ENCODE peak calls at places on chromosomes 13 and 19, in six cellular contexts. Z is neural crest cell, D is breast epithelium, G is fibroblast of lung, X is gastrocnemius medialis, Q is tibial artery. M is an unnamed sample.

GRCh38 chr19:16380943-16381755 is 56.5 kb downstream of the KLF2 start:
- DNase-seq in Z (no peak), D (no peak), G (no peak), X (no peak), Q (no peak), M (no peak)

GRCh38 chr13:102863590-102863989 is 17.8 kb downstream of the ERCC5 start:
- DNase-seq in Z (no peak), D (no peak), G (no peak), X (peak; percentile 84), Q (no peak), M (no peak)

GRCh38 chr13:44413095-44413494 is 39.5 kb downstream of the SERP2 start:
- DNase-seq in Z (no peak), D (no peak), G (peak; percentile 36), X (no peak), Q (no peak), M (no peak)

GRCh38 chr13:28753208-28753892 is 34.6 kb upstream of the SLC46A3 start:
- DNase-seq in Z (no peak), D (peak; percentile 65), G (peak; percentile 86), X (no peak), Q (peak; percentile 58), M (peak; percentile 43)

GRCh38 chr13:113537205-113537604 is 46.7 kb upstream of the DCUN1D2 start:
- DNase-seq in Z (no peak), D (peak; percentile 20), G (no peak), X (no peak), Q (no peak), M (no peak)

GRCh38 chr19:28999733-29000433 is 213.1 kb downstream of the UQCRFS1 start:
- DNase-seq in Z (no peak), D (no peak), G (no peak), X (no peak), Q (no peak), M (no peak)

GRCh38 chr13:37225414-37226047 is 120.1 kb upstream of the CSNK1A1L start:
- DNase-seq in Z (no peak), D (no peak), G (peak; percentile 76), X (no peak), Q (no peak), M (no peak)

GRCh38 chr19:32219881-32220552 is 125.4 kb upstream of the ZNF507 start:
- DNase-seq in Z (no peak), D (no peak), G (no peak), X (no peak), Q (no peak), M (peak; percentile 40)

GRCh38 chr19:40513741-40514315 is 47.0 kb downstream of the SPTBN4 start:
- DNase-seq in Z (no peak), D (no peak), G (no peak), X (no peak), Q (no peak), M (no peak)

GRCh38 chr19:4279530-4280422 is 710 bp downstream of the SHD start:
- DNase-seq in Z (no peak), D (no peak), G (no peak), X (no peak), Q (no peak), M (no peak)

GRCh38 chr19:47447470-47448359 is 24.0 kb downstream of the SLC8A2 start:
- DNase-seq in Z (peak; percentile 70), D (no peak), G (peak; percentile 15), X (no peak), Q (no peak), M (no peak)

GRCh38 chr19:491146-491741 is 5.0 kb upstream of the MADCAM1 start:
- DNase-seq in Z (no peak), D (no peak), G (no peak), X (no peak), Q (no peak), M (no peak)

GRCh38 chr13:43816401-43816889 is 29.7 kb upstream of the ENOX1 start:
- DNase-seq in Z (no peak), D (no peak), G (no peak), X (no peak), Q (no peak), M (no peak)

GRCh38 chr19:6020166-6020967 is 42.4 kb upstream of the RANBP3 start:
- DNase-seq in Z (no peak), D (no peak), G (no peak), X (no peak), Q (no peak), M (no peak)

GRCh38 chr19:3184847-3185481 is 766 bp upstream of the NCLN start:
- DNase-seq in Z (no peak), D (no peak), G (no peak), X (peak; percentile 63), Q (peak; percentile 77), M (peak; percentile 51)

GRCh38 chr13:59601993-59602392 is 561.7 kb downstream of the DIAPH3 start:
- DNase-seq in Z (no peak), D (no peak), G (no peak), X (no peak), Q (no peak), M (no peak)

GRCh38 chr13:113582841-113583631 is 1.5 kb upstream of the TFDP1 start:
- DNase-seq in Z (no peak), D (peak; percentile 24), G (no peak), X (no peak), Q (peak; percentile 17), M (no peak)

GRCh38 chr19:44141191-44142013 is at the start of gene ZNF234:
- DNase-seq in Z (peak; percentile 68), D (peak; percentile 65), G (peak; percentile 83), X (peak; percentile 78), Q (peak; percentile 81), M (peak; percentile 40)

GRCh38 chr13:75165543-75166230 is 316.3 kb downstream of the TBC1D4 start:
- DNase-seq in Z (no peak), D (no peak), G (no peak), X (no peak), Q (no peak), M (no peak)

GRCh38 chr13:75170321-75170720 is 311.6 kb downstream of the TBC1D4 start:
- DNase-seq in Z (no peak), D (no peak), G (no peak), X (no peak), Q (no peak), M (no peak)

GRCh38 chr19:49883094-49883493 is 5.6 kb downstream of the TBC1D17 start:
- DNase-seq in Z (no peak), D (no peak), G (no peak), X (no peak), Q (no peak), M (no peak)

GRCh38 chr13:39149896-39150295 is 111.6 kb downstream of the NHLRC3 start:
- DNase-seq in Z (no peak), D (no peak), G (no peak), X (no peak), Q (no peak), M (no peak)

GRCh38 chr13:107211073-107211472 is 643.1 kb upstream of the ARGLU1 start:
- DNase-seq in Z (peak; percentile 79), D (no peak), G (peak; percentile 87), X (no peak), Q (peak; percentile 83), M (peak; percentile 89)

GRCh38 chr13:112587767-112588489 is at the start of gene TUBGCP3:
- DNase-seq in Z (peak; percentile 71), D (peak; percentile 80), G (peak; percentile 78), X (peak; percentile 61), Q (peak; percentile 77), M (peak; percentile 58)

GRCh38 chr13:22014469-22014868 is 343.6 kb downstream of the FGF9 start:
- DNase-seq in Z (no peak), D (no peak), G (no peak), X (no peak), Q (no peak), M (no peak)

GRCh38 chr13:98530236-98530635 is 46.7 kb downstream of the STK24 start:
- DNase-seq in Z (no peak), D (no peak), G (no peak), X (no peak), Q (no peak), M (no peak)

M was measured in tibial nerve.